ENCODE peak calls at places on chromosomes 1 and 21, in seven cellular contexts. U, M, R, N, K, E and Z are unnamed samples.

GRCh38 chr1:242811092-242811840 is 286.8 kb upstream of the PLD5 start:
- DNase-seq in K (no peak), R (no peak), M (no peak), E (no peak), U (no peak), N (no peak), Z (no peak)

GRCh38 chr1:233503351-233503950 is 110.5 kb upstream of the KCNK1 start:
- DNase-seq in N (no peak), M (no peak), U (no peak), R (no peak), K (no peak), E (no peak), Z (no peak)

GRCh38 chr1:155170806-155171205 is 2.3 kb downstream of the KRTCAP2 start:
- DNase-seq in R (no peak), K (no peak), M (no peak), N (no peak), U (no peak), E (no peak), Z (no peak)

GRCh38 chr1:33349081-33349759 is 28.3 kb upstream of the A3GALT2 start:
- DNase-seq in R (peak), M (no peak), E (peak), K (no peak), N (no peak), U (no peak), Z (no peak)

GRCh38 chr1:48043524-48043923 is 46.3 kb upstream of the TRABD2B start:
- DNase-seq in E (no peak), U (no peak), R (peak), N (peak), K (no peak), M (no peak), Z (no peak)

GRCh38 chr21:38965910-38966504 is 160.3 kb downstream of the ETS2 start:
- DNase-seq in N (peak), U (peak), M (peak), R (peak), K (no peak), E (peak), Z (peak)

GRCh38 chr1:21270086-21270689 is 20.1 kb downstream of the ECE1 start:
- DNase-seq in K (peak), M (peak), E (peak), U (peak), R (peak), N (peak), Z (peak)

GRCh38 chr1:200029035-200029623 is 1.6 kb downstream of the NR5A2 start:
- DNase-seq in U (peak), E (peak), N (peak), R (peak), K (peak), M (peak), Z (no peak)

GRCh38 chr1:72227667-72228066 is 54.7 kb downstream of the NEGR1 start:
- DNase-seq in E (no peak), R (no peak), U (peak), N (no peak), M (peak), K (no peak), Z (no peak)

GRCh38 chr1:197725044-197725443 is 50.2 kb downstream of the DENND1B start:
- DNase-seq in K (peak), R (no peak), E (peak), U (peak), M (peak), N (peak), Z (no peak)

GRCh38 chr1:208534604-208534907 is 290.4 kb upstream of the PLXNA2 start:
- DNase-seq in E (no peak), N (no peak), U (no peak), R (no peak), M (no peak), K (no peak), Z (no peak)

GRCh38 chr1:163588796-163589195 is 267.0 kb downstream of the NUF2 start:
- DNase-seq in M (no peak), E (no peak), R (no peak), N (no peak), U (no peak), K (no peak), Z (no peak)

GRCh38 chr1:67834246-67834877 is 1.1 kb upstream of the GNG12 start:
- DNase-seq in K (no peak), N (no peak), R (no peak), M (no peak), E (no peak), U (no peak), Z (no peak)

GRCh38 chr1:17759114-17759513 is 4.0 kb downstream of the ACTL8 start:
- DNase-seq in U (no peak), K (no peak), E (peak), R (no peak), N (peak), M (no peak), Z (no peak)

GRCh38 chr1:245986404-245987221 is 520.5 kb downstream of the SMYD3 start:
- DNase-seq in N (peak), E (peak), K (no peak), U (peak), R (no peak), M (peak), Z (no peak)
- H2BK120ac ChIP-seq in N (no peak), E (no peak), K (no peak), U (peak), R (no peak), M (no peak), Z (no peak)

GRCh38 chr21:31553461-31553860 is 106.0 kb upstream of the SOD1 start:
- DNase-seq in R (no peak), K (no peak), M (no peak), N (no peak), U (no peak), E (peak), Z (no peak)

GRCh38 chr21:31552826-31553225 is 106.7 kb upstream of the SOD1 start:
- DNase-seq in K (no peak), E (no peak), M (no peak), N (no peak), U (no peak), R (no peak), Z (no peak)

GRCh38 chr21:31554511-31555022 is 104.9 kb upstream of the SOD1 start:
- DNase-seq in R (peak), M (peak), K (peak), U (peak), N (peak), E (peak), Z (no peak)

GRCh38 chr21:31555741-31556191 is 103.7 kb upstream of the SOD1 start:
- DNase-seq in E (no peak), M (no peak), N (peak), U (no peak), K (peak), R (peak), Z (peak)

GRCh38 chr21:31553926-31554325 is 105.6 kb upstream of the SOD1 start:
- DNase-seq in N (peak), M (no peak), E (no peak), U (no peak), R (no peak), K (no peak), Z (no peak)
- H3K9ac ChIP-seq in N (peak), M (no peak), E (no peak), U (no peak), R (no peak), K (no peak), Z (no peak)

GRCh38 chr1:75079535-75080290 is 54.5 kb upstream of the LHX8 start:
- DNase-seq in E (peak), N (peak), R (no peak), M (peak), U (no peak), K (no peak), Z (no peak)
- H2BK120ac ChIP-seq in E (no peak), N (no peak), R (no peak), M (no peak), U (no peak), K (no peak), Z (no peak)

GRCh38 chr1:224623743-224624333 is 7.7 kb downstream of the CNIH3 start:
- DNase-seq in N (peak), R (no peak), M (peak), U (peak), E (no peak), K (no peak), Z (no peak)
- H3K9ac ChIP-seq in N (no peak), R (no peak), M (peak), U (no peak), E (no peak), K (no peak), Z (no peak)

GRCh38 chr1:2492091-2492490 is 16.0 kb downstream of the PLCH2 start:
- DNase-seq in M (no peak), E (no peak), K (no peak), U (no peak), N (no peak), R (no peak), Z (no peak)

GRCh38 chr1:2493218-2493617 is 17.1 kb downstream of the PLCH2 start:
- DNase-seq in R (no peak), U (no peak), K (no peak), E (no peak), M (no peak), N (no peak), Z (no peak)

GRCh38 chr1:2488688-2489087 is 12.6 kb downstream of the PLCH2 start:
- DNase-seq in R (no peak), N (no peak), E (no peak), K (no peak), M (no peak), U (no peak), Z (no peak)

GRCh38 chr1:2486558-2486957 is 10.5 kb downstream of the PLCH2 start:
- DNase-seq in U (no peak), E (no peak), R (no peak), K (no peak), M (no peak), N (no peak), Z (no peak)

GRCh38 chr1:2489615-2490014 is 13.5 kb downstream of the PLCH2 start:
- DNase-seq in E (no peak), N (no peak), U (no peak), M (no peak), K (no peak), R (no peak), Z (no peak)
- H2BK120ac ChIP-seq in E (no peak), N (no peak), U (no peak), M (no peak), K (peak), R (no peak), Z (no peak)

GRCh38 chr1:50658421-50659076 is 235.3 kb upstream of the DMRTA2 start:
- DNase-seq in N (no peak), R (no peak), M (peak), U (peak), E (peak), K (peak), Z (no peak)
- H3K9ac ChIP-seq in N (no peak), R (no peak), M (no peak), U (no peak), E (no peak), K (no peak), Z (no peak)

DNA sequence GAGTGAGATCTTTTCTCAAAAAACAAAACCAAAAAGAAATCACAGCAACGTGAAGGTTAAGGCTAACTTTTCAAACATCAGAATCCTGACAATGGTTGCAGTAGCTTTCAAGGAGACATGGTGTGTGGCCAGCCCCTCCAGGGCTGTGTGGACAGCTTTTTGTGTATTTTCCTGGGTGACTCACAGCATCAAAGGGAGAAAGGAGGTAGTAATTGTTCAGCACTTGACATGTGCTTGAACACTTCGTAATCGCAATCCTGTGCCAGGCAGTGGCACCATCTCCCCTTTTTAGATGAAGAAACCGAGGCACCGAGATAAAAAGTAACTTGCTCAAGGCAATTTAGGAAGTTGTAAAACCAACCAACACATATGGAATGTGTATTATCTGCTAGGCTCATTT is 10.3 kb downstream of the NBL1 start:
- DNase-seq in K (no peak), R (no peak), M (peak), E (no peak), U (no peak), N (no peak), Z (no peak)
- H2BK120ac ChIP-seq in K (no peak), R (no peak), M (no peak), E (no peak), U (no peak), N (no peak), Z (no peak)

GRCh38 chr1:160207118-160207650 is 2.0 kb downstream of the PEA15 start:
- DNase-seq in M (no peak), K (no peak), N (no peak), R (no peak), U (no peak), E (no peak), Z (no peak)
- H3K9ac ChIP-seq in M (peak), K (no peak), N (peak), R (no peak), U (peak), E (no peak), Z (no peak)

GRCh38 chr1:226181996-226182714 is 4.4 kb downstream of the ACBD3 start:
- DNase-seq in N (peak), R (peak), K (no peak), M (peak), U (peak), E (peak), Z (no peak)

GRCh38 chr1:226185153-226186036 is 1.1 kb downstream of the ACBD3 start:
- DNase-seq in E (peak), K (no peak), U (peak), R (no peak), N (no peak), M (peak), Z (no peak)

GRCh38 chr1:226186124-226187018 is at the start of gene ACBD3:
- DNase-seq in N (peak), E (peak), U (peak), M (peak), K (peak), R (peak), Z (peak)

GRCh38 chr1:226187380-226187779 is 839 bp upstream of the ACBD3 start:
- DNase-seq in E (no peak), N (no peak), K (no peak), R (no peak), U (no peak), M (no peak), Z (no peak)

GRCh38 chr1:226187019-226187322 is 430 bp upstream of the ACBD3 start:
- DNase-seq in M (no peak), K (no peak), E (no peak), R (no peak), U (no peak), N (no peak), Z (no peak)
- H2BK120ac ChIP-seq in M (peak), K (peak), E (peak), R (no peak), U (peak), N (no peak), Z (no peak)